ENCODE peak calls at places on chromosomes 12 and 14, in four cellular contexts. N, P, M and F are unnamed samples.

GRCh38 chr14:105137481-105138020 is 31.0 kb downstream of the JAG2 start:
- DNase-seq in M (no peak), N (no peak), P (no peak), F (no peak)

GRCh38 chr14:39247256-39247655 is 13.5 kb downstream of the MIA2 start:
- DNase-seq in M (no peak), N (peak; percentile 95), P (no peak), F (no peak)

GRCh38 chr14:104787736-104788532 is 7.6 kb downstream of the AKT1 start:
- DNase-seq in P (no peak), N (no peak), M (no peak), F (no peak)

GRCh38 chr14:23573384-23573783 is 5.2 kb downstream of the JPH4 start:
- DNase-seq in P (no peak), M (no peak), N (no peak), F (no peak)

GRCh38 chr12:96658075-96658474 is 168.7 kb downstream of the CFAP54 start:
- DNase-seq in N (no peak), M (no peak), P (no peak), F (no peak)

GRCh38 chr12:6049992-6050391 is 74.5 kb downstream of the VWF start:
- DNase-seq in P (no peak), N (no peak), M (no peak), F (no peak)

GRCh38 chr12:122308811-122309210 is 42.5 kb upstream of the VPS33A start:
- DNase-seq in P (no peak), N (peak; percentile 6), M (no peak), F (no peak)

GRCh38 chr14:55523321-55523720 is 56.7 kb upstream of the KTN1 start:
- DNase-seq in N (no peak), P (no peak), M (no peak), F (no peak)

GRCh38 chr14:21917699-21918436 is 244.2 kb upstream of the OR4E1 start:
- DNase-seq in N (peak; percentile 52), P (peak; percentile 25), M (peak; percentile 41), F (no peak)

GRCh38 chr14:104580961-104581360 is 1.4 kb downstream of the C14orf180 start:
- DNase-seq in N (no peak), P (peak; percentile 21), M (no peak), F (no peak)

DNA sequence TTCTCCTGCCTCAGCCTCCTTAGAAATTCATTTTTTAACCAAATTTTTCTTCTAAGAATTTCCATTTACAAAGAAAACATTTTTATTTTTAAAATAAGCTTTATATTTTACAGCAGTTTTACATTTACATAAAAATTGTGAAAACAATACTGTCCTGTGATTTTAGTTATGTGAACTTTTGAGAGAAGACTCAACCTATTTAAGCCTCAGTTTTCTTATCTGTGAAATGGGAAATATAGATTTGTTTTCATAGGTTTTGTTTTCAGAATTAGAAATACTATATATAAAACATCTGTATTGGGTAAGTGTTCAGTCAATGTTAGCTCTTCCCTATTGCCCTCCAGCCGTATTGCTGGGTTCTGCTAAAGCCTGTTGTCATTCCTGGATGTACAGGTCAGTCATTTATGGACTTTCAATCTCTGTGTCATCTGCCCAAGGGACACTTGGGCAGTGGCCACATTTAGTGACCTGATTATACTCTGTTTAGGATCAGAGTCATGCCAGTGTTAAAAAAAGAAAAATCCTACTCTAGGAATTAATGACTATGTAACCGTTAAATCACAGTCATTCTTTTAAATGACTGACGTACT is 22.3 kb upstream of the KRAS start:
- DNase-seq in M (no peak), P (no peak), N (no peak), F (no peak)
- TF ChIP-seq CTCF in M (no peak), P (no peak), N (no peak), F (no peak)

GRCh38 chr14:93691042-93691780 is 97.1 kb downstream of the PRIMA1 start:
- DNase-seq in N (no peak), M (no peak), P (no peak), F (no peak)
- TF ChIP-seq CTCF in N (no peak), M (no peak), P (no peak), F (no peak)

GRCh38 chr12:26629864-26630263 is 203.1 kb downstream of the ITPR2 start:
- DNase-seq in M (no peak), P (no peak), N (peak; percentile 34), F (no peak)
- TF ChIP-seq CTCF in M (no peak), P (peak; percentile 34), N (peak; percentile 46), F (peak; percentile 28)

DNA sequence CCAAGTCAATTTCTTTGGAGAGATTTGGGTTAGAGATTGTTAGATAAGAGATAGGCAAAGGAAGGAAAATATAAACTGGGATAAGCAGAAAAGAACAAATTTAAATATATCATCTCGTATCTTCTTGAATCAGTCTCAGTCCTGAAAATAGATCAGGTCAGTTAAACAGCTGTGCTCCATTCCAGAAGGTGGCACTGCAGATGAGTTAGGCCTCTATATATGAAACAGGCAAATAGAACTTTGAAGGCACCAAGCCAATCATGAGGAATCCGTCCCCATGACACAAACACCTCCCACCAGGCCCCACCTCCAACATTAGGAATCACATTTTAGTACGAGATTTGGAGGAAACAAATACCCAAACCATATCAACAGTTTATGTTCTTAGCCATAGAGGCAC is 605.5 kb upstream of the USP15 start:
- DNase-seq in M (no peak), P (no peak), N (peak; percentile 4), F (no peak)
- TF ChIP-seq CTCF in M (peak; percentile 40), P (no peak), N (no peak), F (peak; percentile 16)

GRCh38 chr12:58544281-58544680 is 376.0 kb downstream of the LRIG3 start:
- DNase-seq in M (no peak), P (no peak), N (no peak), F (no peak)

GRCh38 chr12:58537278-58537677 is 383.0 kb downstream of the LRIG3 start:
- DNase-seq in P (no peak), M (no peak), N (peak; percentile 81), F (no peak)

GRCh38 chr12:58541300-58541690 is 379.0 kb downstream of the LRIG3 start:
- DNase-seq in P (no peak), N (no peak), M (no peak), F (no peak)

GRCh38 chr12:58539295-58539694 is 381.0 kb downstream of the LRIG3 start:
- DNase-seq in P (no peak), M (no peak), N (no peak), F (no peak)

GRCh38 chr12:58540480-58541299 is 379.6 kb downstream of the LRIG3 start:
- DNase-seq in P (peak; percentile 39), M (peak; percentile 68), N (peak; percentile 89), F (peak; percentile 73)
- TF ChIP-seq CTCF in P (peak; percentile 49), M (peak; percentile 93), N (peak; percentile 98), F (peak; percentile 90)

GRCh38 chr14:34059925-34060746 is 109.3 kb upstream of the EGLN3 start:
- DNase-seq in P (peak; percentile 70), N (peak; percentile 62), M (peak; percentile 47), F (peak; percentile 62)
- TF ChIP-seq CTCF in P (peak; percentile 3), N (no peak), M (no peak), F (peak; percentile 37)